ENCODE peak calls at places on chromosomes 1 and 21, in four cellular contexts. S, V, Q and K are unnamed samples.
A peak's percentile ranks its signal among the peaks of the same experiment; 100 is the strongest.

GRCh38 chr1:248857201-248857600 is 1.7 kb downstream of the ZNF692 start:
- DNase-seq in Q (no peak), S (no peak), V (no peak), K (no peak)

GRCh38 chr21:24150753-24151152 is 1456.5 kb downstream of the MRPL39 start:
- DNase-seq in Q (no peak), V (no peak), S (no peak), K (no peak)

GRCh38 chr1:9753121-9753531 is 70.6 kb downstream of the CLSTN1 start:
- DNase-seq in S (no peak), V (peak; percentile 38), Q (no peak), K (no peak)

GRCh38 chr1:240765732-240766363 is 153.9 kb upstream of the GREM2 start:
- DNase-seq in S (peak; percentile 31), V (no peak), Q (no peak), K (no peak)

GRCh38 chr1:41241748-41242644 is at the start of gene SCMH1:
- DNase-seq in Q (no peak), V (peak; percentile 36), S (no peak), K (peak; percentile 65)

GRCh38 chr1:9881838-9882249 is 28.2 kb downstream of the CTNNBIP1 start:
- DNase-seq in S (no peak), Q (no peak), V (no peak), K (no peak)

GRCh38 chr1:94528271-94528670 is 13.3 kb downstream of the F3 start:
- DNase-seq in V (no peak), Q (no peak), S (no peak), K (no peak)

GRCh38 chr1:20486457-20487235 is 636 bp upstream of the CAMK2N1 start:
- DNase-seq in S (no peak), Q (no peak), V (peak; percentile 79), K (no peak)

GRCh38 chr21:31509108-31510017 is 150.1 kb upstream of the SOD1 start:
- DNase-seq in V (no peak), Q (no peak), S (no peak), K (peak; percentile 55)

GRCh38 chr1:15739745-15740144 is 2.6 kb upstream of the TMEM82 start:
- DNase-seq in Q (no peak), S (no peak), V (no peak), K (no peak)

GRCh38 chr1:225448146-225448805 is 20.4 kb upstream of the LBR start:
- DNase-seq in V (no peak), Q (no peak), S (no peak), K (peak; percentile 4)

GRCh38 chr1:24599265-24599664 is 43.4 kb downstream of the NCMAP start:
- DNase-seq in S (no peak), Q (no peak), V (no peak), K (no peak)

GRCh38 chr1:162200096-162200847 is 130.8 kb downstream of the NOS1AP start:
- DNase-seq in V (no peak), S (no peak), Q (no peak), K (no peak)

GRCh38 chr1:17630048-17630830 is 90.7 kb downstream of the ARHGEF10L start:
- DNase-seq in V (peak; percentile 68), S (no peak), Q (peak; percentile 94), K (no peak)

GRCh38 chr21:27590271-27590670 is 623.4 kb upstream of the ADAMTS5 start:
- DNase-seq in V (peak; percentile 36), S (peak; percentile 41), Q (no peak), K (no peak)

GRCh38 chr1:89998306-89998705 is 3.4 kb downstream of the ZNF326 start:
- DNase-seq in V (no peak), Q (no peak), S (no peak), K (no peak)

GRCh38 chr21:25564349-25564948 is 42.8 kb downstream of the MRPL39 start:
- DNase-seq in S (no peak), Q (no peak), V (no peak), K (no peak)

GRCh38 chr1:9291914-9292360 is 757 bp upstream of the SPSB1 start:
- DNase-seq in V (peak; percentile 54), S (no peak), Q (no peak), K (no peak)

GRCh38 chr1:33099290-33100118 is 18.6 kb downstream of the AZIN2 start:
- DNase-seq in V (peak; percentile 15), Q (no peak), S (peak; percentile 100), K (peak; percentile 97)

GRCh38 chr1:245715291-245715701 is 560.5 kb downstream of the KIF26B start:
- DNase-seq in V (no peak), Q (no peak), S (no peak), K (no peak)

GRCh38 chr1:68331117-68331865 is 99.0 kb upstream of the WLS start:
- DNase-seq in V (no peak), Q (no peak), S (peak; percentile 87), K (no peak)

GRCh38 chr1:247241687-247242086 is 14.2 kb upstream of the VN1R5 start:
- DNase-seq in S (no peak), V (no peak), Q (no peak), K (no peak)

GRCh38 chr1:235513495-235514366 is 9.5 kb upstream of the B3GALNT2 start:
- DNase-seq in S (no peak), Q (no peak), V (peak; percentile 62), K (peak; percentile 43)

GRCh38 chr1:212188599-212189351 is 96.4 kb upstream of the PPP2R5A start:
- DNase-seq in Q (no peak), S (no peak), V (no peak), K (no peak)

GRCh38 chr1:201739492-201740085 is 89.4 kb upstream of the IPO9 start:
- DNase-seq in Q (no peak), S (no peak), V (peak; percentile 62), K (no peak)

GRCh38 chr1:114456586-114456985 is 54.4 kb downstream of the TRIM33 start:
- DNase-seq in S (no peak), V (no peak), Q (no peak), K (no peak)

GRCh38 chr1:114454539-114454938 is 56.5 kb downstream of the TRIM33 start:
- DNase-seq in V (no peak), Q (no peak), S (no peak), K (no peak)

GRCh38 chr1:114455102-114455785 is 55.8 kb downstream of the TRIM33 start:
- DNase-seq in Q (no peak), S (no peak), V (no peak), K (no peak)

GRCh38 chr1:114457675-114458074 is 53.3 kb downstream of the TRIM33 start:
- DNase-seq in Q (no peak), V (no peak), S (no peak), K (no peak)

DNA sequence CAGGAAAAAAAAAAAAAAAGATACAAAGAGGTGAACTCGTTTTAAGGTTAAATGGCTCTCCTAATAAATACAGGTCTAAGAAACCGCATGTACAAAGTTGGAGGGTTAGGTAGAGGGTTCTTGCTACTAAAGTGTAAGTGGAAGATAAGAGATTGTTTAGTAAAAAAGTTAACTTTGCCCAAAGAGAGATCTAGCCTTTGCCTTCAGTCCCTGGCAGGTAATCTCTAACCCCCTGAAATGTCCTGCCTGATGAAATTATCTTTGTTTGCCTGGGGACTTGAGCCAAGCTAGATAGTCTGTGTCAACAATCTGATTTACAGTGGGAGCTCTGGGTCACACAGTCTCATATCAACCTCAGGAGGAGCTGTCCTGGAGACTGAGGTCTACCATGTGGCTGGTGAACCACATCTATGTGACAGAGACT is 57.6 kb downstream of the TRIM33 start:
- DNase-seq in V (no peak), S (no peak), Q (no peak), K (no peak)
- H3K36me3 ChIP-seq in V (no peaks in the 10 kb centered on the region), S (peaks cover 3% of the 10 kb centered on the region), Q (peaks cover 18% of the 10 kb centered on the region), K (peaks cover 80% of the 10 kb centered on the region)

GRCh38 chr1:25809283-25809926 is 9.4 kb downstream of the SELENON start:
- DNase-seq in S (no peak), V (no peak), Q (no peak), K (no peak)

GRCh38 chr1:25809929-25810328 is 9.8 kb upstream of the MTFR1L start:
- DNase-seq in S (no peak), V (no peak), Q (no peak), K (no peak)

GRCh38 chr1:25807480-25808390 is 7.7 kb downstream of the SELENON start:
- DNase-seq in V (no peak), S (no peak), Q (no peak), K (no peak)

GRCh38 chr1:25810341-25811299 is 9.1 kb upstream of the MTFR1L start:
- DNase-seq in V (peak; percentile 58), Q (peak; percentile 92), S (no peak), K (peak; percentile 78)

DNA sequence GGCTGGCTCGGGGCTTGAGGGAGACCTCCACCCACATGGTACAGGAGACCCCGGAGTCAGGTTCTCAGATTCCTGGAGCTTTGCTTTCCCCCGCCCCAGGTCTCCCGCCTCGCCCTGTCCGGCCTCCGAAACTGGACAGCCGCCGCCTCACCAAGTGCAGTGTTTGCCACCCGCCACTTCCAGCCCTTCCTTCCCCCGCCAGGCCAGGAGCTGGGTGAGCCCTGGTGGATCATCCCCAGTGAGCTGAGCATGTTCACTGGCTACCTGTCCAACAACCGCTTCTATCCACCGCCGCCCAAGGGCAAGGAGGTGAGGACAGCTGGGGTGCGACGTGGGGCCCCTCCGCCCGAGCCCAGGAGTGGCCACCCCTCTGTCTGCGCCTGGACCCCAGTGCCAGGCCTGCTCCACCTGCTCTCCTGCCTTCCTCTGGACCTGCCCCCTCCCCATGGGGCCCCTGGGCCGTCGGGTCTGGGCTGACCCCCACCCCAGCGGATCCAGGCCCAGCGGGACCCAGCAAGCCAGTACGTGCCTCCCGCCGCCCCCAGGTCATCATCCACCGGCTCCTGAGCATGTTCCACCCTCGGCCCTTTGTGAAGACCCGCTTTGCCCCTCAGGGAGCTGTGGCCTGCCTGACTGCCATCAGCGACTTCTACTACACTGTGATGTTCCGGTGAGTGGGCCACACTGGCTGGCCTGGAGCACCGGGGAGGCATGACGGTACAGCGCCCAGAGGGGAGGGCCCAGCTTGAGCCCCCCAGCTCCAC is 8.7 kb downstream of the SELENON start:
- DNase-seq in V (no peak), S (no peak), Q (no peak), K (no peak)
- H3K36me3 ChIP-seq in V (no peaks in the 10 kb centered on the region), S (peaks cover 30% of the 10 kb centered on the region), Q (peaks cover 83% of the 10 kb centered on the region), K (no peaks in the 10 kb centered on the region)

GRCh38 chr1:38020361-38020760 is 7.8 kb downstream of the UTP11 start:
- DNase-seq in V (no peak), S (no peak), Q (no peak), K (no peak)
- H3K36me3 ChIP-seq in V (peaks cover 11% of the 10 kb centered on the region), S (peaks cover 28% of the 10 kb centered on the region), Q (peaks cover 80% of the 10 kb centered on the region), K (peaks cover 94% of the 10 kb centered on the region)

GRCh38 chr1:208054485-208054884 is 143.6 kb upstream of the CD34 start:
- DNase-seq in V (no peak), S (no peak), Q (no peak), K (no peak)

GRCh38 chr1:208052926-208053407 is 142.0 kb upstream of the CD34 start:
- DNase-seq in Q (no peak), V (no peak), S (no peak), K (no peak)

GRCh38 chr1:208053661-208054060 is 142.7 kb upstream of the CD34 start:
- DNase-seq in Q (no peak), S (no peak), V (no peak), K (no peak)

GRCh38 chr1:208055535-208055934 is 144.6 kb upstream of the CD34 start:
- DNase-seq in S (no peak), Q (no peak), V (no peak), K (no peak)

DNA sequence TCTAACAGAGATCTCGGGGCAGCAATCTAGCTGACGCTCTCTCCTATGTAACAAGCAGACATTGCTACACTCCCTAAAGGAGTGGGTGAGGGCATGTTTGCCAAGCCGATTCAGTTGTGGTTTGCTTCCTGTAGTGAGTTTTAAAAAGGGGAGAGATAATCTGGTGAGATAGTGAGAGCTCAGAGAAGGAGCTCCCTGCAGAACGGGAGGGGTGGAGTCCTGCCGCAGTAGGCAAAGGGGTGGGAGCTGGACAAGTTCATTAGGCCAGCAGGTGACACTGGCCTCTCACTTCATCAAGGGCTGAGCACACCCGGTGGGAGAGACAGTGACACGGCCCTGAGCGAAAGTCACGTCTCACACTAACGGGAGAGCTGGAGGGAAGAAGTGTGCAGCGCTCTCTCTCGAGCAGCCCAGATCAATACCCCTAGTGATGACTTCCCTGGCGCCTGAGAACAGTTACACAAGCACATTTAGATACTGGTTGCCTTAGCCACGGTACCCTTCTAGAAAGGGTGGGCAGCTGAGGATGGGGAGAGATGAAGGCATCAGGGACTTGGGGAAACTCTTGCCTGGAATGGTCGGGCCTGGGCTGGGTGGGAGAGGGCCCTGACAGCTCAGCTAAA is 144.1 kb upstream of the CD34 start:
- DNase-seq in Q (no peak), S (no peak), V (no peak), K (no peak)
- H3K36me3 ChIP-seq in Q (peaks cover 82% of the 10 kb centered on the region), S (no peaks in the 10 kb centered on the region), V (peaks cover 4% of the 10 kb centered on the region), K (no peaks in the 10 kb centered on the region)